ENCODE peak calls at places on chromosomes 13 and 19, in seven cellular contexts. B is dorsolateral prefrontal cortex; G is cardiac fibroblast; Z is ovary; Q is A549; A is activated gamma-delta T cell treated with Interleukin-2 at 50 U/mL for 16 hours; E is stimulated activated CD8-positive, alpha-beta memory T cell treated with anti-CD3 and anti-CD28 coated beads, Interleukin-2, amount 100 ng/mL, for 48 hours. K is an unnamed sample.

GRCh38 chr13:35388979-35389378 is 87.5 kb downstream of the MAB21L1 start:
- DNase-seq in Z (no peak), Q (no peak), E (no peak), G (peak), A (no peak), B (no peak), K (no peak)

GRCh38 chr19:13526552-13526951 is 20.3 kb upstream of the CACNA1A start:
- DNase-seq in E (no peak), A (no peak), B (no peak), Z (no peak), G (peak), Q (peak), K (peak)

GRCh38 chr13:28322256-28322895 is 172.6 kb downstream of the FLT1 start:
- DNase-seq in Z (no peak), E (no peak), Q (no peak), A (no peak), B (no peak), G (no peak), K (no peak)

GRCh38 chr19:16074488-16075365 is 1.6 kb upstream of the TPM4 start:
- DNase-seq in Z (no peak), E (no peak), Q (no peak), G (peak), A (no peak), B (no peak), K (no peak)

GRCh38 chr13:33578786-33579185 is 239.2 kb upstream of the RFC3 start:
- DNase-seq in A (no peak), Z (no peak), Q (no peak), E (no peak), B (no peak), G (peak), K (no peak)

GRCh38 chr19:58562126-58563033 is 4.0 kb upstream of the UBE2M start:
- DNase-seq in A (no peak), G (peak), Q (no peak), Z (peak), E (no peak), B (no peak), K (no peak)

GRCh38 chr13:36382030-36382429 is 35.8 kb upstream of the SPART start:
- DNase-seq in Q (no peak), E (no peak), G (peak), A (no peak), B (no peak), Z (no peak), K (no peak)

GRCh38 chr13:73179906-73180305 is 121.1 kb downstream of the KLF5 start:
- DNase-seq in B (no peak), G (no peak), Q (no peak), A (no peak), E (no peak), Z (no peak), K (no peak)

GRCh38 chr13:39816936-39817335 is 161.5 kb downstream of the COG6 start:
- DNase-seq in A (no peak), Q (no peak), B (no peak), E (no peak), G (peak), Z (no peak), K (no peak)

GRCh38 chr19:7940841-7941240 is 2.6 kb downstream of the TIMM44 start:
- DNase-seq in Q (no peak), E (no peak), B (no peak), A (no peak), G (no peak), Z (no peak), K (no peak)

GRCh38 chr13:40563350-40564125 is 102.9 kb downstream of the FOXO1 start:
- DNase-seq in A (no peak), B (no peak), E (no peak), Z (no peak), G (peak), Q (no peak), K (no peak)

GRCh38 chr19:14114854-14115253 is 2.7 kb downstream of the PRKACA start:
- DNase-seq in A (peak), Q (peak), B (no peak), G (peak), E (peak), Z (no peak), K (no peak)

GRCh38 chr19:35882074-35882832 is 13.9 kb downstream of the APLP1 start:
- DNase-seq in A (peak), Q (peak), G (peak), Z (no peak), E (no peak), B (no peak), K (peak)

GRCh38 chr13:25170554-25171107 is 1.5 kb downstream of the AMER2 start:
- DNase-seq in E (no peak), Z (no peak), B (peak), A (no peak), G (no peak), Q (no peak), K (no peak)

GRCh38 chr19:34145741-34146202 is 26.5 kb upstream of the LSM14A start:
- DNase-seq in B (peak), G (peak), Q (peak), E (no peak), Z (peak), A (peak), K (peak)